ENCODE peak calls at places on chromosomes 11 and 22, in ten cellular contexts. V is GM12865, Z is breast epithelium, J is nephron progenitor cell, S is fibroblast of pulmonary artery, A is lower leg skin, G is NB4, E is body of pancreas, U is astrocyte of the spinal cord, W is esophagus squamous epithelium. H is an unnamed sample.

GRCh38 chr22:39152511-39153219 is at the start of gene CBX7:
- DNase-seq in V (peak), Z (peak), J (peak), S (peak), A (peak), G (peak), E (peak), U (peak), W (peak), H (peak)

GRCh38 chr11:72081856-72082255 is 1.2 kb downstream of the LRRC51 start:
- DNase-seq in V (no peak), Z (no peak), J (no peak), S (no peak), A (no peak), G (no peak), E (no peak), U (no peak), W (no peak), H (no peak)

GRCh38 chr22:24685804-24686203 is 82.8 kb downstream of the GGT1 start:
- DNase-seq in V (no peak), Z (no peak), J (no peak), S (peak), A (no peak), G (no peak), E (no peak), U (no peak), W (no peak), H (no peak)

GRCh38 chr11:47915407-47916137 is 64.8 kb upstream of the PTPRJ start:
- DNase-seq in V (peak), Z (no peak), J (peak), S (no peak), A (no peak), G (no peak), E (peak), U (no peak), W (no peak), H (no peak)

GRCh38 chr11:789951-790350 is at the start of gene CEND1:
- DNase-seq in V (peak), Z (no peak), J (peak), S (peak), A (no peak), G (no peak), E (no peak), U (peak), W (no peak), H (peak)

GRCh38 chr11:3014314-3014938 is 22.3 kb upstream of the NAP1L4 start:
- DNase-seq in V (no peak), Z (no peak), J (no peak), S (no peak), A (no peak), G (no peak), E (no peak), U (peak), W (no peak), H (no peak)

GRCh38 chr11:103537904-103538502 is 428.8 kb downstream of the DYNC2H1 start:
- DNase-seq in V (peak), Z (no peak), J (no peak), S (peak), A (no peak), G (peak), E (no peak), U (peak), W (no peak), H (peak)

GRCh38 chr22:23182289-23183106 is 2.2 kb downstream of the BCR start:
- DNase-seq in V (peak), Z (no peak), J (peak), S (no peak), A (no peak), G (peak), E (no peak), U (no peak), W (no peak), H (peak)

GRCh38 chr22:43883012-43883661 is 8.7 kb downstream of the PNPLA5 start:
- DNase-seq in V (peak), Z (peak), J (peak), S (peak), A (no peak), G (peak), E (peak), U (peak), W (no peak), H (peak)

GRCh38 chr22:26259510-26259909 is 90.2 kb downstream of the SEZ6L start:
- DNase-seq in V (peak), Z (no peak), J (peak), S (peak), A (no peak), G (peak), E (no peak), U (peak), W (no peak), H (peak)

GRCh38 chr11:102367364-102367763 is 20.4 kb downstream of the BIRC2 start:
- DNase-seq in V (no peak), Z (no peak), J (no peak), S (peak), A (no peak), G (peak), E (no peak), U (peak), W (no peak), H (peak)
- TF ChIP-seq CTCF in V (peak), Z (no peak), J (no peak), S (peak), A (no peak), G (no peak), E (no peak), U (no peak), W (peak), H (peak)

DNA sequence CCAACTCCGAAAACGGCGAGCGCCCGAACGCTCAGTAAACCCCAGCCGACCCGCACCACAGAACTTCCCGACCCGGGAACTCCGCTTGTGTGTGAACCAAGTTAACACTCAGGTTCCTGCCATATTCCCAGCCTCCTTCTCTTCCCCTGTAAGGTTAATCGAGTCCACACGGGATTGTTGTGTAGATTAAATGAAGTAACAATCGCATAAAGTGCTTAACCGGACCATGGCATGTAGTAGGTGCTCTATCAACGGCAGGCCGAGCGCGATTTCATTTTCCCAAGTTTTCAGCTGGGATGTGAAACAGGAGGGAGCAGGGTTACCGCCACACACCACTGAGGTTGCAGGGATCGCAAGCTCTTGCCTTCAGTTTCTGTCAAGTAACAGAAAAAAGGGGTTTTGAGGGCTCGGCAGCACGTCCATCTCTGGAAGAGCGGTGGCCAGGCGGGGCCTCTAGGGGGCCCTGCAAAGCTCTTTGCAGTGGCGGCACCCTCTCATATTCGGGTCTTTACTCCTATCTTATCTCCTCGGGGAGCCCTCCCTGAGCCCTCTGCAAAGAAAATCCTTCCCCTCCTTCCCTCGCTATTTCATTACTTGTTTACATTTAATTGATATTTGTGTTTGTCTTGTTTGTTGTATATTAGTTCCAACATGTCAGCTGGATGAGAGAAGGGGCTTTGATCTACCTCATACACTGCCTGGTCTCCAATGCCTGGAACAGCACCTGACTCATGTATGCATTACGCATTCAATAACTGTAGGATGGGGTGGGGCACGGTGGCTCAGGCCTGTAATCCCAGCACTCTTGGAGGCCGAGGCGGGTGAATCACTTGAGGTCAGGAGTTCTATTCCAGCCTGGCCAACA is 792 bp upstream of the PLEKHA7 start:
- DNase-seq in V (peak), Z (no peak), J (peak), S (peak), A (peak), G (no peak), E (peak), U (peak), W (no peak), H (no peak)
- TF ChIP-seq CTCF in V (peak), Z (no peak), J (peak), S (peak), A (no peak), G (peak), E (peak), U (peak), W (peak), H (peak)

GRCh38 chr11:62917906-62918502 is 3.2 kb downstream of the CHRM1 start:
- DNase-seq in V (no peak), Z (no peak), J (no peak), S (no peak), A (no peak), G (no peak), E (no peak), U (no peak), W (no peak), H (no peak)
- TF ChIP-seq CTCF in V (no peak), Z (no peak), J (no peak), S (no peak), A (no peak), G (no peak), E (no peak), U (no peak), W (no peak), H (no peak)

DNA sequence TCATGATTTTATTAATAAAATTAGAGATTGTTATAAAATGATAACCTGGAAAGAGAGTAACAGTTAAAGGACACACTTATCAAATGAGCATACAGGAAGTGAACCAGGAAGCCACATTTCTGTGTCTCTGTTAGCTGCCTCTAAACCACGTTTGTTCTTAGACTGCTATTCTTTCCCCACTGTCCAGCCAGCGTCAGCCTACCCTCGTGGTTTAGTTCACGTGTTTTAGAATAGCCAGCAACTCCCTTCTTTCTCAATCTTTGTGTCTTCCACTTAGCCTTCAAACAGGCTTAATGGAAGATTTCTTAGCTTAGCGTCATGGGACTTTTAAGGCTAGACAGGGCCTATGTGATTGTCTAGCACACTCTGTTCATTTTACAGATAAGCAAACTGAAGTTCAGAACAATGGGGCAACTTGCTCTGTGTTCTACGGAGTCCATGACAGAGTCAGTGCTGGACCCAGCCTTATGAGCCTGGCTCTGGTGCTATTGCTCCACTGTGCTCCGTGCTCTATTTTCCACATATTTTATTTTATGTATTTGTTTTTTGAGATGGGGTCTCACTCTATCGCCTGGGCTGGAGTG is 27.2 kb downstream of the GRAMD1B start:
- DNase-seq in V (peak), Z (no peak), J (no peak), S (peak), A (no peak), G (peak), E (no peak), U (no peak), W (no peak), H (no peak)
- TF ChIP-seq CTCF in V (no peak), Z (no peak), J (no peak), S (no peak), A (no peak), G (no peak), E (no peak), U (no peak), W (no peak), H (no peak)

GRCh38 chr11:17770917-17771316 is 36.3 kb downstream of the KCNC1 start:
- DNase-seq in V (no peak), Z (no peak), J (no peak), S (peak), A (no peak), G (no peak), E (no peak), U (no peak), W (no peak), H (peak)

GRCh38 chr11:17771415-17771814 is 36.8 kb downstream of the KCNC1 start:
- DNase-seq in V (no peak), Z (no peak), J (peak), S (no peak), A (no peak), G (no peak), E (no peak), U (no peak), W (no peak), H (no peak)

GRCh38 chr11:17768547-17768946 is 34.0 kb downstream of the KCNC1 start:
- DNase-seq in V (no peak), Z (peak), J (no peak), S (no peak), A (no peak), G (no peak), E (no peak), U (no peak), W (no peak), H (no peak)

GRCh38 chr11:17769218-17769617 is 34.6 kb downstream of the KCNC1 start:
- DNase-seq in V (no peak), Z (peak), J (no peak), S (no peak), A (no peak), G (no peak), E (no peak), U (no peak), W (no peak), H (no peak)

GRCh38 chr11:17770048-17770652 is 35.6 kb downstream of the KCNC1 start:
- DNase-seq in V (peak), Z (peak), J (peak), S (no peak), A (no peak), G (peak), E (peak), U (no peak), W (no peak), H (no peak)
- TF ChIP-seq CTCF in V (peak), Z (no peak), J (peak), S (peak), A (no peak), G (peak), E (no peak), U (no peak), W (no peak), H (no peak)

GRCh38 chr11:124302291-124302690 is 11.5 kb downstream of the OR8D1 start:
- DNase-seq in V (no peak), Z (no peak), J (no peak), S (no peak), A (no peak), G (no peak), E (no peak), U (no peak), W (no peak), H (no peak)

GRCh38 chr11:124307093-124307492 is 6.7 kb downstream of the OR8D1 start:
- DNase-seq in V (no peak), Z (no peak), J (no peak), S (no peak), A (no peak), G (no peak), E (no peak), U (no peak), W (no peak), H (no peak)

GRCh38 chr11:124297921-124298320 is 15.8 kb downstream of the OR8D1 start:
- DNase-seq in V (no peak), Z (no peak), J (no peak), S (no peak), A (no peak), G (no peak), E (no peak), U (peak), W (no peak), H (peak)

GRCh38 chr11:124302756-124303155 is 11.0 kb downstream of the OR8D1 start:
- DNase-seq in V (no peak), Z (no peak), J (no peak), S (peak), A (no peak), G (no peak), E (no peak), U (no peak), W (no peak), H (no peak)

DNA sequence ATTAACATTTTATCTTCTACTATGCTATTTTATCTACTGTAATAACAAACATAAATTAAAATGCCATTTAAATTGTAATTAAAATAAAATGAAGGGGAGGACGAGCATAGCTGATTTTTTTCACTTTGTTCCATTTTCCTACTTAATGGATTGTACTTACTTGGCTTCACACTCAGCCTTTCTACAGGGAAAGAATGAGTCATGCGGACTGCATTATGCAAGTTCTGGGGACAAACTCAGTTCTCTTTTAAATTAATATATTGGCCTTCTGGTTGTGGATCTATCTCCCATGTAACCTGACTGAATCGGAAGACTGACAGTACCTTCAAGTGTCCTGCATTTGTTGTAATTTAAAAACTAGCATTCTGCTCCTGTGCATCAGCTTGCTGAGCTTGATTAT is 12.3 kb downstream of the OR8D1 start:
- DNase-seq in V (no peak), Z (no peak), J (no peak), S (peak), A (no peak), G (peak), E (no peak), U (peak), W (no peak), H (peak)
- TF ChIP-seq CTCF in V (no peak), Z (no peak), J (no peak), S (no peak), A (no peak), G (no peak), E (no peak), U (no peak), W (no peak), H (no peak)